ENCODE peak calls at places on chromosomes 13 and 19, in eight cellular contexts. B is stomach, X is suprapubic skin, I is transverse colon, H is A549, D is ovary, Y is SK-N-SH, A is upper lobe of left lung. J is an unnamed sample. For H3K9me3, the result is how much of the 10 kb centered on the place peaks cover.

GRCh38 chr19:42099336-42099925 is 23.5 kb downstream of the ZNF574 start:
- DNase-seq in B (no peak), X (no peak), I (no peak), H (no peak), D (no peak), Y (no peak), A (no peak), J (no peak)

GRCh38 chr19:49590971-49591730 is at the start of gene PRR12:
- DNase-seq in B (peak), X (no peak), I (peak), H (peak), D (peak), Y (peak), A (peak), J (no peak)

GRCh38 chr19:19502808-19503602 is 12.3 kb downstream of the TSSK6 start:
- DNase-seq in B (no peak), X (no peak), I (no peak), H (no peak), D (no peak), Y (no peak), A (peak), J (no peak)

GRCh38 chr19:32879741-32880140 is 10.2 kb upstream of the SLC7A9 start:
- DNase-seq in B (peak), X (no peak), I (no peak), H (no peak), D (no peak), Y (no peak), A (no peak), J (no peak)

GRCh38 chr13:110464547-110465343 is 96.8 kb downstream of the RAB20 start:
- DNase-seq in B (no peak), X (no peak), I (no peak), H (no peak), D (no peak), Y (no peak), A (no peak), J (no peak)

GRCh38 chr13:69524459-69525155 is 583.0 kb upstream of the ATXN8OS start:
- DNase-seq in B (no peak), X (no peak), I (no peak), H (no peak), D (no peak), Y (no peak), A (no peak), J (no peak)

GRCh38 chr19:51480590-51480989 is 2.3 kb downstream of the CEACAM18 start:
- DNase-seq in B (no peak), X (no peak), I (no peak), H (no peak), D (no peak), Y (no peak), A (no peak), J (no peak)

GRCh38 chr19:35899547-35900214 is 659 bp downstream of the NFKBID start:
- DNase-seq in B (peak), X (peak), I (peak), H (peak), D (peak), Y (peak), A (peak), J (peak)

GRCh38 chr13:75432045-75432444 is 49.9 kb downstream of the TBC1D4 start:
- DNase-seq in B (no peak), X (no peak), I (no peak), H (no peak), D (peak), Y (no peak), A (no peak), J (no peak)

GRCh38 chr19:15869109-15869555 is 28.7 kb downstream of the CYP4F2 start:
- DNase-seq in B (peak), X (no peak), I (peak), H (peak), D (no peak), Y (peak), A (no peak), J (no peak)

GRCh38 chr13:49645451-49645850 is 17.1 kb downstream of the ARL11 start:
- DNase-seq in B (no peak), X (no peak), I (no peak), H (no peak), D (no peak), Y (no peak), A (no peak), J (no peak)

GRCh38 chr13:59458908-59459579 is 704.7 kb downstream of the DIAPH3 start:
- DNase-seq in B (no peak), X (no peak), I (no peak), H (no peak), D (no peak), Y (no peak), A (no peak), J (no peak)

DNA sequence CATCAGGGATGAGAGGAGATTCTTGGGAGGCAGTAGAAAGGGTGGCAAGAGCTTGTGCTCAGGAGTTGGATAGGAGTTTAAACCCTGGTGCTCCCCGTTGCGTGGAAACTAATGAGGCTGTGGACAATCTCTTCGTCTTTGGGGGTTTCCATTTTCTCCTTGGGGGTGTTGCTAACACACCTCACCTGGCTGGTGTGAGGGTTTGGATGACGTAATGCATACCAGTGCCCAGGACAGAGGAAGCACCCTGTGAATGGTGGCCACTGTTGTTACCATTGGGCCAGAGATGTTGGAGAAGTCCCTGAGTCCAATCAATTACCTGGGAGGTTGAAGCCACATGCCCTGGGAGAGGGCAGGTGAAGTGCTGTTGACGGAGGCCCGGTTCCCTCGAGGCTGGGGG is 146.5 kb downstream of the URI1 start:
- DNase-seq in B (no peak), X (no peak), I (no peak), H (no peak), D (no peak), Y (no peak), A (no peak), J (no peak)
- TF ChIP-seq EP300 in B (no peak), X (no peak), I (no peak), H (no peak), D (no peak), Y (no peak), A (no peak), J (no peak)

GRCh38 chr19:21767065-21767800 is at the start of gene ZNF100:
- DNase-seq in B (peak), X (peak), I (peak), H (no peak), D (peak), Y (peak), A (peak), J (peak)

GRCh38 chr19:21765151-21765550 is 2.2 kb downstream of the ZNF100 start:
- DNase-seq in B (no peak), X (no peak), I (no peak), H (no peak), D (no peak), Y (no peak), A (no peak), J (no peak)
- H3K4me3 ChIP-seq in B (no peak), X (no peak), I (no peak), H (no peak), D (no peak), Y (no peak), A (no peak), J (no peak)

DNA sequence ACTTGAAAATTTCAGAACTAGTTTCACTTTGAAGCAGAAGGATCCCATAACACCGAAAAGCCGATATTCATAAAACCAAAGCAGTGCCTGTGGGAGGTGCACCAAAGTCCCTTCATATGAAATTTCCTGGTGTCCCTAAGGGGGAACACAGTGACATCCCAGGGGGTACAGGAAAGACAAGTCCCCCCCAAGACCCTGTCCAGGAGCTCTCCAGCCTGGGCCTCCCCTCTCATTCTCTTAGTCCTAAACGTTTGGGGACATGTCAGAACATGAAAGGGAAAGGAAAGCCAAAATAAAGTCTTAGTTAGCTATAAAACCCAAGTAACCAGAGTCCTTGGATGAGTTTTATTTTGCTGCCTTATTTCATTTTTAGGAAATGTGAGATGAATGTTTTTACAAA is 56.6 kb downstream of the MRPL57 start:
- DNase-seq in B (no peak), X (no peak), I (no peak), H (no peak), D (no peak), Y (no peak), A (no peak), J (no peak)
- H3K9me3 ChIP-seq in B (under half), X (under half), I (under half), H (under half), D (under half), Y (under half), A (under half), J (under half)

GRCh38 chr19:17847538-17848366 is at the start of gene JAK3:
- DNase-seq in B (peak), X (no peak), I (peak), H (no peak), D (peak), Y (peak), A (peak), J (no peak)
- TF ChIP-seq EP300 in B (no peak), X (no peak), I (no peak), H (no peak), D (no peak), Y (no peak), A (peak), J (peak)

DNA sequence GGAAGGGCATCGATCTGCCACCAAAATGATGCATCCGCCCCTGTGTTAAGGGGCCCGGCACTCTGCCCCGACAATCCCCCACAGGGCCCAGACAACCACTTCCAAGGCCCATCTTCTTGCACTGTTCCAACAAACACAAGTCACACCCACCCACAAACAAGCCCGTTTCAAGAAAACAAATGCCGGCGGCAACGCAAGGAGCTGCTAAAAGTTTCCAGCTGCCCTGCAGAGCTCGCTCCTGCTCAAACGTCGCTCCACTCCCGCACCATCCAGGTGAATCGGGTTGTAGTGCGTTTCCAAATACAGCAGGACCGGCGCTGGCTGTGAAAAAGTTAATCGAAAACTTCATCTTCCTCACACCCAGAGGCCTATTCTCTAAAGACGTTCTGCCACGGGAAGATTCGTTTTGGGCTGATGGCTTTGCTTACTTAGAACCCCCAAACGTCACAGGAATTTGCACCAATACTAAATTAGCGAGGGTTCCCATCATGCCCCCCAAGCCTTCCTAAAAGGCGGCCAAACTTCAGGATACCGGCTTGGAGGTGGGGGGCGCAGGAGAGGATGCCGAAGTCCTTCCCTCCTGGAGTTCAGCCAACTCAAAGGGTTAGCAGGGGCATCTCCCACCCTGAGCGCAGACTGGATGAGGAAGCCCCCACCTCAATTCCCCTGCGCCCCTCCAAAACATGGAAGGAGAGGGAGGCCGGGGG is 107.4 kb upstream of the DOCK9 start:
- DNase-seq in B (no peak), X (no peak), I (no peak), H (no peak), D (peak), Y (no peak), A (no peak), J (no peak)
- H3K4me3 ChIP-seq in B (peak), X (peak), I (peak), H (peak), D (peak), Y (no peak), A (peak), J (peak)

GRCh38 chr19:57688011-57688763 is 6.4 kb downstream of the ZNF551 start:
- DNase-seq in B (no peak), X (no peak), I (no peak), H (no peak), D (no peak), Y (no peak), A (no peak), J (no peak)

GRCh38 chr19:57687363-57688010 is 5.7 kb downstream of the ZNF551 start:
- DNase-seq in B (no peak), X (no peak), I (no peak), H (no peak), D (no peak), Y (no peak), A (no peak), J (no peak)

GRCh38 chr19:57686727-57687126 is 5.0 kb downstream of the ZNF551 start:
- DNase-seq in B (no peak), X (no peak), I (no peak), H (no peak), D (no peak), Y (no peak), A (no peak), J (no peak)

GRCh38 chr19:57689750-57690149 is 8.0 kb downstream of the ZNF551 start:
- DNase-seq in B (no peak), X (no peak), I (no peak), H (no peak), D (no peak), Y (no peak), A (no peak), J (no peak)
- H3K9me3 ChIP-seq in B (half or more), X (half or more), I (half or more), H (half or more), D (half or more), Y (under half), A (half or more), J (under half)

DNA sequence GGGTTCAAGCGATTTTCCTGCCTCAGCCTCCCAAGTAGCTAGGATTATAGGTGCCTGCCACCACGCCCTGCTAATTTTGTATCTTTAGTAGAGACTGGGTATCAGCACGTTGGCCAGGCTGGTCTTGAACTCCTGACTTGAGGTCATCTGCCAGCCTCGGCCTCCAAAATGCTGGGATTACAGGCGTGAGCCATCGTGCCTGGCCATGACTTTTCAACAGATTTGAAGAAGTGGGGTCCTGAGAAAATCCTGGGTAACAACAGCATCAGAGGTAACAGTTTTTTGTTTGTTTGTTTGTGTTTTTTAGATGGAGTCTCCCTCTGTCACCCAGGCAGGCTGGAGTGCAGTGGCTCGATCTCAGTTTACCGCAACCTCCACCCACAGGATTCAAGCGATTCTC is 3.6 kb downstream of the JUNB start:
- DNase-seq in B (no peak), X (no peak), I (no peak), H (no peak), D (no peak), Y (no peak), A (no peak), J (no peak)
- TF ChIP-seq EP300 in B (no peak), X (no peak), I (no peak), H (no peak), D (no peak), Y (no peak), A (no peak), J (no peak)

DNA sequence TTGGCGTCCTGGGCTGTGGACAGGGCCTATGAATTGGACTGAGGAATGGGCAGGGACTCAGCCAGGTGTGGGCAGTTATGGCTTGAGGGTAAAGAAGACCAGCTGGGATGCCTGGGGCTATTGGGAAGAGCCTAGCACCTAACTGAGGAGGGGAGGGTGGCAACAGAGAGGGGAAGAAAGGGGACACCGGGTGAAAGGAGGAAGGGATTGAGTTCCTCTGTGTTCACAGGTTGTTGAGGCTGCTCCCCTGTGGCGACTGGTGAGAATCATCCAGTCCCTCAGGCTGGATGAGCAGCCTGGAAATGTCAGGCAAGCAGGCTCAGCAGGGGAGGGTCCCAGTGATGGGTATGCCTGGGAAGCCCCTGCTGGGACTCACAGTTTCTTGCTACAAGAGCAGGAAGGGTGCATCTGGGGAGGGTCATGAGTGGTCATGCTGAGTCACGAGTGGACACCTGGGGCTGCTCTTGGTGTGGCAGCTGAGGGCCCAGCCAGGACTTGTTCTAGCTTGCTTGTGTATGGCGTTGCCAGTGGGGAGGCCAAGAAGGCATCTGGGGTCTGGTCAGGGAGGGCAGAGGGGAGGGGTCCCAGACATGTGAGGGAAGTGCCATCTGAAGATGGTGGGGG is 1.4 kb downstream of the ZNF324 start:
- DNase-seq in B (no peak), X (no peak), I (no peak), H (no peak), D (no peak), Y (no peak), A (no peak), J (no peak)
- H3K4me3 ChIP-seq in B (no peak), X (peak), I (no peak), H (no peak), D (no peak), Y (peak), A (no peak), J (peak)